ENCODE peak calls at places on chromosomes 6 and 20, in seven cellular contexts. E, P, X, A, S, Z and C are unnamed samples.

GRCh38 chr20:2829376-2829775 is 11.1 kb downstream of the PCED1A start:
- DNase-seq in X (no peak), Z (no peak), E (no peak), S (no peak), A (peak), P (no peak), C (no peak)

GRCh38 chr6:80223743-80224212 is 117.3 kb downstream of the BCKDHB start:
- DNase-seq in P (no peak), S (no peak), A (no peak), E (no peak), Z (no peak), X (no peak), C (no peak)

GRCh38 chr6:30676660-30677270 is 4.0 kb upstream of the DHX16 start:
- DNase-seq in X (no peak), A (no peak), P (no peak), E (no peak), Z (no peak), S (no peak), C (no peak)

GRCh38 chr6:167113935-167114910 is 8.7 kb upstream of the CCR6 start:
- DNase-seq in X (no peak), S (no peak), Z (no peak), E (no peak), P (no peak), A (no peak), C (no peak)

GRCh38 chr6:52573295-52573694 is 3.6 kb downstream of the TRAM2 start:
- DNase-seq in Z (no peak), E (no peak), S (no peak), A (no peak), X (no peak), P (no peak), C (no peak)

GRCh38 chr20:57680131-57680716 is 29.6 kb downstream of the PMEPA1 start:
- DNase-seq in S (peak), E (no peak), P (no peak), X (no peak), Z (no peak), A (no peak), C (peak)

GRCh38 chr20:25149986-25150385 is 45.5 kb upstream of the ENTPD6 start:
- DNase-seq in X (no peak), E (no peak), A (no peak), S (no peak), P (no peak), Z (no peak), C (no peak)

GRCh38 chr20:26167499-26167898 is 470.8 kb upstream of the ZNF337 start:
- DNase-seq in S (no peak), E (no peak), P (no peak), Z (no peak), X (peak), A (no peak), C (no peak)

GRCh38 chr20:60765821-60766403 is 486.1 kb upstream of the CDH4 start:
- DNase-seq in Z (no peak), S (no peak), E (no peak), P (no peak), X (no peak), A (peak), C (no peak)

GRCh38 chr6:37516076-37516919 is 16.6 kb upstream of the CCDC167 start:
- DNase-seq in S (peak), Z (no peak), A (no peak), X (no peak), P (peak), E (peak), C (peak)

GRCh38 chr20:62387993-62388635 is 1.2 kb downstream of the RPS21 start:
- DNase-seq in A (no peak), P (no peak), X (no peak), S (no peak), Z (no peak), E (no peak), C (no peak)

GRCh38 chr20:62334881-62335280 is 32.1 kb downstream of the ADRM1 start:
- DNase-seq in E (peak), S (no peak), P (no peak), Z (no peak), A (no peak), X (no peak), C (no peak)

GRCh38 chr6:35484921-35485392 is 11.9 kb downstream of the TEAD3 start:
- DNase-seq in X (peak), S (no peak), A (no peak), Z (no peak), P (no peak), E (no peak), C (peak)

GRCh38 chr6:89610149-89610642 is 28.4 kb downstream of the LYRM2 start:
- DNase-seq in E (peak), Z (peak), S (peak), X (peak), P (peak), A (no peak), C (no peak)

GRCh38 chr6:20092071-20092566 is 120.2 kb downstream of the MBOAT1 start:
- DNase-seq in S (peak), P (no peak), A (no peak), E (no peak), X (peak), Z (peak), C (peak)

GRCh38 chr6:142355481-142356174 is 53.8 kb downstream of the ADGRG6 start:
- DNase-seq in Z (no peak), A (no peak), X (no peak), P (no peak), E (no peak), S (no peak), C (no peak)

GRCh38 chr6:15993716-15994228 is 135.1 kb upstream of the MYLIP start:
- DNase-seq in E (no peak), Z (no peak), S (peak), A (no peak), X (no peak), P (no peak), C (no peak)

GRCh38 chr20:63180541-63181185 is 35.3 kb downstream of the YTHDF1 start:
- DNase-seq in Z (no peak), E (no peak), A (no peak), X (no peak), S (no peak), P (no peak), C (no peak)

GRCh38 chr6:106927531-106928398 is 46.8 kb downstream of the CD24 start:
- DNase-seq in A (peak), P (no peak), E (peak), X (peak), Z (peak), S (peak), C (no peak)

GRCh38 chr6:24566020-24566752 is 71.4 kb downstream of the ALDH5A1 start:
- DNase-seq in S (no peak), P (no peak), X (peak), Z (peak), E (no peak), A (no peak), C (no peak)

GRCh38 chr6:38493929-38494547 is 145.7 kb downstream of the BTBD9 start:
- DNase-seq in Z (peak), E (peak), A (peak), P (peak), X (peak), S (peak), C (peak)

GRCh38 chr6:167078745-167079144 is 44.2 kb upstream of the CCR6 start:
- DNase-seq in S (no peak), E (no peak), A (no peak), Z (no peak), P (no peak), X (no peak), C (no peak)

GRCh38 chr20:58746551-58747399 is 54.2 kb downstream of the NPEPL1 start:
- DNase-seq in Z (no peak), P (no peak), E (no peak), S (no peak), X (no peak), A (no peak), C (no peak)

GRCh38 chr20:50389808-50390684 is 120.1 kb upstream of the PTPN1 start:
- DNase-seq in X (no peak), Z (no peak), S (no peak), A (no peak), E (no peak), P (no peak), C (no peak)

GRCh38 chr6:149128489-149129145 is 188.9 kb upstream of the TAB2 start:
- DNase-seq in Z (no peak), E (no peak), A (no peak), X (no peak), P (no peak), S (no peak), C (no peak)

GRCh38 chr6:28488916-28489365 is 26.7 kb downstream of the GPX6 start:
- DNase-seq in E (no peak), P (no peak), X (peak), S (peak), Z (peak), A (no peak), C (peak)

DNA sequence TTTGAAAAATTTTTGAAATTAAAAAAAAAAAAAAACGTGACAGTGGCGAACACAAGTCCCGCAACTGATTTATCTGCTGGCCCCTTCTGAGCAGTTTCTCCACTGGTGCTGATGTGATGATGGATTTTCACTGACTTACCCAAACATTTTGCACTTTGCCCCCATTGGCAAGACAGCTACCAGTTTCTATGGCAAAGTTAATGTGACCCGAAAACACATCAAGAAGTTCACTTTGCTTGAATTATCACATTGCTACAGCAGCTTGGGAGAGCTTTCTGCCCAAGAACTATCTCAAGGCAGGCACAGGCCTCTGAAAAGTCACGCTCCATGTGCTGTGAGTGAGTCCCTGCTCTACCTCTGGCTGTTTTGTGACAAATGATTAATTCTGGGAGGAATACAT is 128.0 kb upstream of the EDN1 start:
- DNase-seq in X (no peak), A (no peak), S (no peak), Z (no peak), P (no peak), E (no peak), C (no peak)
- H3K27ac ChIP-seq in X (no peak), A (no peak), S (no peak), Z (no peak), P (no peak), E (no peak), C (no peak)

DNA sequence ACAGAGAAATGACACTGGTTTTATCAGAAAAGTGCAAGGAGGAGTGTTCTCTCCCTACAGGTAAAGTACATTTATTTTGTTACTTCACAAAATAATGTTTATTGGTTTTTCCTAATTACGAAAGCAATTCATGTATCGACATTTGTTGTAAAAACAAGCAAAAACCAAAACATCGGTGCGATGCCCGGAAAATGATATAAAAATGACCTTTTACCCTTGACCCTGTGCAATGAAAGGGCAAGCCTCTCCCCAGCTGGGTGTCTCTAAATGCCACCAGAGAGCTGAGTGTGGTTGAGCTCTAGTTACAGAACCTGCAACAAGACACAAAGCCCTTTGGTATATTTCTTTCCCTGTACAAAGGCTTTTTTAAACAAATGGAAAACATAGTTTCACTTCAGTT is 65.4 kb downstream of the CD164 start:
- DNase-seq in X (no peak), E (no peak), P (no peak), Z (no peak), S (no peak), A (no peak), C (no peak)
- H3K27ac ChIP-seq in X (no peak), E (no peak), P (no peak), Z (no peak), S (no peak), A (no peak), C (no peak)

GRCh38 chr20:34956751-34957472 is 1.2 kb downstream of the MYH7B start:
- DNase-seq in A (no peak), P (no peak), Z (no peak), E (no peak), S (no peak), X (no peak), C (no peak)

GRCh38 chr20:34956041-34956458 is 382 bp downstream of the MYH7B start:
- DNase-seq in S (no peak), X (no peak), P (no peak), E (no peak), Z (no peak), A (no peak), C (no peak)

GRCh38 chr20:34955232-34956040 is at the start of the genes GSS and MYH7B:
- DNase-seq in P (peak), S (peak), X (peak), A (peak), E (peak), Z (peak), C (peak)

GRCh38 chr20:34953960-34954359 is 1.6 kb downstream of the GSS start:
- DNase-seq in S (no peak), E (no peak), A (no peak), X (no peak), P (no peak), Z (no peak), C (no peak)

DNA sequence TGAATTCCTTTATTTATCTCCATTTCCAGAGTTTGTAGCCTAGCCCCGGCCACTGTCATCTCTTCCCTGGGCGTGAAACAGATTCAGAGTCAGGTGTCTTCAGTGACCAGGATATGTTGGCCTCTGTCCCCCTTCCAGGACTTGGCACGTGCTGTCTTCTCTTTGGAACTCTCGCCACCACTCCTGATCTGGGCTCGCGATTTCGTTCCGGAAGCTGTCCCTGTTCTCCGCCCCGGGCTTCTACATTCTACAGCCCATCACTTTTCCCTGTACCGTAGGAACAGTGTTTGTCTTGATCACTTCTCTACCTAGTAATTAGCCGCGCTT is 738 bp downstream of the GSS start:
- DNase-seq in X (peak), P (no peak), A (no peak), S (no peak), E (no peak), Z (peak), C (no peak)
- H3K27ac ChIP-seq in X (peak), P (peak), A (peak), S (peak), E (peak), Z (peak), C (peak)

DNA sequence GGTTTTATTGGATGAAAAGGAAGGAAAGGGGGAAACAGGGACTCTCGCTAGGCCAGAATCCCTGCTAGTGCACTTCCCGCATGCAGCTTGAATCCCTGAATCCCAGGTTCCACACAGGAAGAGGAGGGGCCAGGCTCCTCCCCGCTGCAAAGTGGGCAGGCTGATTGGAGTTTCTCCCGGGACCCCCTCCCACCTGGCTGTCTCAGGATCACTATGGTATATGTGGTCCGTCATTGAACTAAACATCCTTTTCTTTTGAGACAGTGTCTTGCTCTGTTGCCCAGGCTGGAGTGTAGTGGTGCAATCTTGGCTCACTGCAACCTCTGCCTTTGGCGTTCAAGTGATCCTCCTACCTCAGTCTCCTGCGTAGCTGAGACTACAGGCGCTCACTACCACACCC is 70.7 kb downstream of the FAM50B start:
- DNase-seq in S (no peak), X (no peak), A (peak), Z (no peak), E (no peak), P (no peak), C (no peak)
- H3K27ac ChIP-seq in S (no peak), X (no peak), A (no peak), Z (no peak), E (no peak), P (peak), C (peak)

GRCh38 chr6:157570104-157570503 is 189.1 kb downstream of the ZDHHC14 start:
- DNase-seq in E (no peak), X (no peak), S (no peak), P (no peak), Z (no peak), A (peak), C (no peak)
- H3K27ac ChIP-seq in E (no peak), X (no peak), S (peak), P (no peak), Z (no peak), A (no peak), C (no peak)

GRCh38 chr20:32761831-32762753 is at the start of gene DNMT3B:
- DNase-seq in X (peak), E (peak), S (peak), P (peak), Z (peak), A (no peak), C (peak)

GRCh38 chr20:32764000-32764960 is 2.1 kb downstream of the DNMT3B start:
- DNase-seq in P (no peak), S (no peak), X (no peak), A (no peak), Z (no peak), E (no peak), C (no peak)

GRCh38 chr20:32763202-32763999 is 1.2 kb downstream of the DNMT3B start:
- DNase-seq in X (no peak), S (peak), Z (no peak), E (peak), A (no peak), P (no peak), C (peak)

GRCh38 chr20:32762754-32763201 is 593 bp downstream of the DNMT3B start:
- DNase-seq in E (no peak), S (peak), A (no peak), X (no peak), Z (no peak), P (no peak), C (no peak)

GRCh38 chr20:32761417-32761830 is 761 bp upstream of the DNMT3B start:
- DNase-seq in A (no peak), E (no peak), P (no peak), X (no peak), Z (no peak), S (no peak), C (no peak)
- H3K27ac ChIP-seq in A (peak), E (no peak), P (no peak), X (no peak), Z (no peak), S (no peak), C (no peak)

GRCh38 chr20:38452880-38453624 is 17.9 kb upstream of the SNHG17 start:
- DNase-seq in P (no peak), X (peak), A (no peak), E (no peak), Z (peak), S (no peak), C (peak)
- H3K27ac ChIP-seq in P (peak), X (peak), A (no peak), E (no peak), Z (peak), S (peak), C (no peak)

GRCh38 chr6:40152701-40153100 is 218.4 kb upstream of the MOCS1 start:
- DNase-seq in E (no peak), A (no peak), X (no peak), P (no peak), Z (no peak), S (no peak), C (no peak)
- H3K27ac ChIP-seq in E (no peak), A (no peak), X (no peak), P (no peak), Z (no peak), S (no peak), C (no peak)

GRCh38 chr6:116328528-116328903 is 42.2 kb upstream of the DSE start:
- DNase-seq in A (no peak), E (no peak), Z (no peak), X (peak), P (no peak), S (no peak), C (no peak)

GRCh38 chr6:116329156-116329555 is 41.6 kb upstream of the DSE start:
- DNase-seq in Z (no peak), A (no peak), X (peak), P (no peak), S (no peak), E (no peak), C (no peak)

GRCh38 chr6:116326392-116326717 is 44.4 kb upstream of the DSE start:
- DNase-seq in Z (no peak), P (no peak), A (no peak), S (no peak), E (no peak), X (no peak), C (no peak)

GRCh38 chr6:116330511-116330910 is 40.2 kb upstream of the DSE start:
- DNase-seq in Z (no peak), X (peak), P (no peak), A (no peak), E (no peak), S (no peak), C (no peak)

GRCh38 chr6:116327803-116328527 is 42.8 kb upstream of the DSE start:
- DNase-seq in A (no peak), X (peak), E (no peak), S (no peak), Z (peak), P (no peak), C (no peak)
- H3K27ac ChIP-seq in A (no peak), X (no peak), E (no peak), S (no peak), Z (peak), P (no peak), C (no peak)

GRCh38 chr20:4245542-4245941 is 230.2 kb upstream of the RNF24 start:
- DNase-seq in Z (no peak), E (no peak), P (no peak), S (no peak), X (no peak), A (no peak), C (no peak)

GRCh38 chr20:4243071-4243470 is 227.7 kb upstream of the RNF24 start:
- DNase-seq in E (no peak), X (no peak), P (no peak), A (no peak), S (no peak), Z (no peak), C (no peak)

GRCh38 chr20:4247261-4247660 is 231.9 kb upstream of the RNF24 start:
- DNase-seq in S (no peak), P (no peak), E (no peak), X (no peak), Z (no peak), A (no peak), C (no peak)

GRCh38 chr20:4246428-4246827 is 231.1 kb upstream of the RNF24 start:
- DNase-seq in X (no peak), Z (no peak), P (no peak), A (no peak), E (no peak), S (no peak), C (no peak)

GRCh38 chr20:4244700-4245485 is 229.5 kb upstream of the RNF24 start:
- DNase-seq in P (no peak), S (no peak), A (no peak), E (no peak), X (no peak), Z (no peak), C (no peak)
- H3K27ac ChIP-seq in P (no peak), S (no peak), A (no peak), E (peak), X (no peak), Z (no peak), C (no peak)